ENCODE peak calls at places on chromosome 10, in eight cellular contexts. X, Y, Z, E, I, Q, L and T are unnamed samples.
A peak's percentile ranks its signal among the peaks of the same experiment; 100 is the strongest.

GRCh38 chr10:44437837-44438752 is 53.2 kb upstream of the CXCL12 start:
- DNase-seq in Y (no peak), Z (no peak), Q (no peak), X (no peak), L (no peak), I (no peak), E (no peak), T (no peak)

GRCh38 chr10:90136731-90137316 is 435.4 kb downstream of the KIF20B start:
- DNase-seq in Q (no peak), X (no peak), Y (no peak), I (no peak), Z (no peak), L (no peak), E (no peak), T (no peak)

GRCh38 chr10:79066460-79067240 is 2.1 kb upstream of the ZMIZ1 start:
- DNase-seq in Q (no peak), I (peak; percentile 48), Y (no peak), L (no peak), X (no peak), E (no peak), Z (no peak), T (no peak)

GRCh38 chr10:132722391-132722790 is 63.6 kb downstream of the NKX6-2 start:
- DNase-seq in Y (no peak), Z (no peak), L (no peak), E (no peak), I (no peak), Q (no peak), X (no peak), T (no peak)

GRCh38 chr10:16993186-16993585 is 136.4 kb downstream of the CUBN start:
- DNase-seq in X (no peak), E (no peak), I (no peak), Z (no peak), Q (no peak), Y (no peak), L (no peak), T (no peak)

GRCh38 chr10:88966785-88967184 is 14.2 kb upstream of the ACTA2 start:
- DNase-seq in X (no peak), E (no peak), Y (peak; percentile 67), Z (no peak), L (no peak), I (no peak), Q (no peak), T (no peak)

GRCh38 chr10:30662809-30663208 is 33.3 kb upstream of the LYZL2 start:
- DNase-seq in L (no peak), Z (no peak), E (no peak), I (no peak), Y (no peak), X (no peak), Q (no peak), T (no peak)

GRCh38 chr10:44383749-44384600 is 922 bp downstream of the CXCL12 start:
- DNase-seq in Q (no peak), X (no peak), I (no peak), Y (peak; percentile 49), E (no peak), L (no peak), Z (no peak), T (peak; percentile 36)

GRCh38 chr10:58897708-58898107 is 278.7 kb upstream of the PHYHIPL start:
- DNase-seq in E (no peak), L (no peak), Z (no peak), Q (no peak), I (no peak), X (no peak), Y (no peak), T (no peak)

GRCh38 chr10:46079831-46080585 is 33.9 kb upstream of the MSMB start:
- DNase-seq in X (no peak), Y (no peak), E (no peak), Q (no peak), Z (no peak), I (no peak), L (no peak), T (no peak)

GRCh38 chr10:77016278-77016815 is 621.3 kb downstream of the KCNMA1 start:
- DNase-seq in I (no peak), X (no peak), Z (no peak), L (no peak), Q (no peak), Y (no peak), E (no peak), T (no peak)

GRCh38 chr10:11231285-11231684 is 213.6 kb downstream of the CELF2 start:
- DNase-seq in X (no peak), Z (no peak), L (no peak), I (no peak), E (no peak), Y (no peak), Q (no peak), T (no peak)

GRCh38 chr10:22615819-22616499 is 98.4 kb downstream of the PIP4K2A start:
- DNase-seq in Y (no peak), E (peak; percentile 36), X (peak; percentile 56), Q (peak; percentile 36), I (peak; percentile 81), L (no peak), Z (peak; percentile 52), T (peak; percentile 88)

GRCh38 chr10:98361131-98361633 is 53.8 kb downstream of the PYROXD2 start:
- DNase-seq in I (peak; percentile 2), Q (no peak), X (peak; percentile 82), Y (peak; percentile 36), E (no peak), Z (no peak), L (no peak), T (peak; percentile 25)

GRCh38 chr10:112843623-112844022 is 106.4 kb upstream of the TCF7L2 start:
- DNase-seq in Y (no peak), I (no peak), E (no peak), L (no peak), X (no peak), Z (no peak), Q (no peak), T (no peak)

GRCh38 chr10:103969857-103970627 is 3.1 kb downstream of the SLK start:
- DNase-seq in Y (no peak), Q (no peak), E (no peak), I (no peak), L (no peak), Z (no peak), X (no peak), T (no peak)

GRCh38 chr10:123257904-123258303 is 103.7 kb downstream of the BUB3 start:
- DNase-seq in E (no peak), L (no peak), X (no peak), I (no peak), Y (no peak), Z (no peak), Q (no peak), T (no peak)

GRCh38 chr10:92222603-92223275 is 68.1 kb downstream of the CPEB3 start:
- DNase-seq in E (no peak), Q (no peak), Z (no peak), L (no peak), I (no peak), X (peak; percentile 50), Y (no peak), T (no peak)

GRCh38 chr10:33638401-33638800 is 303.9 kb upstream of the NRP1 start:
- DNase-seq in L (no peak), I (no peak), E (no peak), Z (no peak), Q (no peak), Y (no peak), X (no peak), T (no peak)

GRCh38 chr10:130660266-130660665 is 524.1 kb downstream of the GLRX3 start:
- DNase-seq in Y (no peak), X (no peak), L (no peak), Z (no peak), Q (no peak), I (no peak), E (no peak), T (no peak)